ENCODE peak calls at places on chromosomes 5 and 9, in five cellular contexts. F is Peyer's patch, W is HCT116, B is stomach, U is pancreas. H is an unnamed sample.
A peak's percentile ranks its signal among the peaks of the same experiment; 100 is the strongest.

GRCh38 chr5:167993771-167994170 is 297.7 kb upstream of the WWC1 start:
- DNase-seq in U (no peak), B (no peak), F (no peak), W (no peak), H (no peak)

GRCh38 chr5:99088309-99088708 is 159.5 kb upstream of the CHD1 start:
- DNase-seq in U (no peak), W (no peak), F (no peak), B (no peak), H (no peak)

GRCh38 chr5:42337143-42337542 is 86.1 kb upstream of the GHR start:
- DNase-seq in W (no peak), F (no peak), B (no peak), U (no peak), H (peak; percentile 36)

GRCh38 chr5:149800563-149801103 is 70.5 kb downstream of the PPARGC1B start:
- DNase-seq in F (no peak), W (no peak), B (no peak), U (no peak), H (no peak)

GRCh38 chr5:126366199-126366560 is 57.0 kb upstream of the GRAMD2B start:
- DNase-seq in F (no peak), U (no peak), B (no peak), W (no peak), H (no peak)

GRCh38 chr9:129290606-129291005 is 112.5 kb upstream of the IER5L start:
- DNase-seq in F (peak; percentile 40), B (no peak), U (no peak), W (no peak), H (peak; percentile 74)

GRCh38 chr5:158133369-158133768 is 274.4 kb upstream of the CLINT1 start:
- DNase-seq in U (no peak), W (no peak), F (no peak), B (no peak), H (no peak)

GRCh38 chr9:87857948-87858335 is 24.7 kb upstream of the SPATA31E1 start:
- DNase-seq in F (no peak), B (no peak), W (no peak), U (no peak), H (no peak)

GRCh38 chr5:74953961-74954720 is 88.0 kb upstream of the FAM169A start:
- DNase-seq in U (no peak), B (no peak), W (no peak), F (peak; percentile 68), H (no peak)

GRCh38 chr5:31137676-31138075 is 55.8 kb upstream of the CDH6 start:
- DNase-seq in B (no peak), F (no peak), U (no peak), W (no peak), H (no peak)

GRCh38 chr9:106616026-106616425 is 246.9 kb upstream of the ZNF462 start:
- DNase-seq in U (no peak), W (no peak), B (no peak), F (no peak), H (no peak)

GRCh38 chr5:86626149-86626548 is 8.4 kb downstream of the COX7C start:
- DNase-seq in F (no peak), B (no peak), U (no peak), W (no peak), H (no peak)

GRCh38 chr9:124749811-124750210 is 21.3 kb downstream of the NR6A1 start:
- DNase-seq in B (no peak), F (no peak), U (no peak), W (no peak), H (no peak)

GRCh38 chr9:114884787-114885452 is 45.5 kb downstream of the TNFSF8 start:
- DNase-seq in B (peak; percentile 88), U (peak; percentile 34), F (peak; percentile 78), W (no peak), H (no peak)

GRCh38 chr5:77430726-77431125 is 61.4 kb downstream of the WDR41 start:
- DNase-seq in F (no peak), W (no peak), U (no peak), B (no peak), H (no peak)

GRCh38 chr9:88045686-88046085 is 71.4 kb upstream of the CDK20 start:
- DNase-seq in F (no peak), W (no peak), B (no peak), U (no peak), H (no peak)

GRCh38 chr9:78121488-78121887 is 89.9 kb upstream of the GNAQ start:
- DNase-seq in W (peak; percentile 35), F (peak; percentile 79), U (peak; percentile 64), B (peak; percentile 79), H (peak; percentile 79)

GRCh38 chr5:9467199-9468069 is 78.4 kb downstream of the SEMA5A start:
- DNase-seq in B (no peak), F (peak; percentile 54), U (no peak), W (no peak), H (peak; percentile 40)

GRCh38 chr5:121668635-121669034 is 183.0 kb upstream of the FTMT start:
- DNase-seq in W (peak; percentile 7), F (no peak), B (no peak), U (no peak), H (no peak)

GRCh38 chr9:976258-976804 is at the start of gene DMRT3:
- DNase-seq in B (no peak), U (no peak), W (no peak), F (no peak), H (no peak)

GRCh38 chr5:81097733-81098132 is 135.4 kb upstream of the CKMT2 start:
- DNase-seq in U (no peak), W (no peak), B (no peak), F (no peak), H (no peak)

GRCh38 chr5:68200288-68200687 is 15.3 kb upstream of the PIK3R1 start:
- DNase-seq in U (no peak), F (no peak), B (no peak), W (no peak), H (no peak)

GRCh38 chr5:19855929-19856328 is 132.1 kb downstream of the CDH18 start:
- DNase-seq in W (no peak), B (no peak), F (no peak), U (no peak), H (no peak)

GRCh38 chr5:129078247-129078646 is 16.3 kb upstream of the ISOC1 start:
- DNase-seq in W (no peak), U (no peak), B (no peak), F (no peak), H (no peak)

GRCh38 chr5:129079496-129079895 is 15.1 kb upstream of the ISOC1 start:
- DNase-seq in B (no peak), F (no peak), W (no peak), U (no peak), H (no peak)

GRCh38 chr5:129077433-129078075 is 17.0 kb upstream of the ISOC1 start:
- DNase-seq in F (no peak), U (no peak), W (no peak), B (no peak), H (no peak)

GRCh38 chr5:129078660-129079059 is 15.9 kb upstream of the ISOC1 start:
- DNase-seq in B (no peak), U (no peak), W (no peak), F (no peak), H (no peak)

DNA sequence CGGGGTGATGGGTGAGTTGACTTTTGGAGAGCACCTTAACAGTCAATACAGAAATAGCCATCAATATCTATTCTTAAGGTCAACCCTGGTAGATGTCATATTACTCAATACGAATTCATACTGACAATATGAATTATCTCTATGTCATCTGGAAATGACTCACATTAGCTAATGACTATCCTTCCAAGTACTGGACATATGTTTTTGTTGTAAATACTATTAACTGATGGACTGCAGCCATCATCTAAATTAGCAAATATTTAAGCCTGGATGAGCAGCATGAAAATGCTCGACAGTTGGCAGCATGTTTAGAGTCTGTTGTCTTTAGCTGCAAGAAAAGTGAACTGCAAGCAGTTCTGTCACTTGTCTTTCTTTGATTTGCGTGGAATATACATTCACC is 19.6 kb upstream of the ISOC1 start:
- DNase-seq in F (no peak), U (no peak), W (no peak), B (no peak), H (no peak)
- H3K4me1 ChIP-seq in F (no peaks in the 10 kb centered on the region), U (no peaks in the 10 kb centered on the region), W (no peaks in the 10 kb centered on the region), B (no peaks in the 10 kb centered on the region), H (no peaks in the 10 kb centered on the region)

GRCh38 chr9:34195143-34195542 is 16.3 kb downstream of the UBAP1 start:
- DNase-seq in W (no peak), F (no peak), B (no peak), U (no peak), H (no peak)
- H3K4me1 ChIP-seq in W (peaks cover 6% of the 10 kb centered on the region), F (no peaks in the 10 kb centered on the region), B (peaks cover 71% of the 10 kb centered on the region), U (peaks cover 11% of the 10 kb centered on the region), H (peaks cover 22% of the 10 kb centered on the region)

DNA sequence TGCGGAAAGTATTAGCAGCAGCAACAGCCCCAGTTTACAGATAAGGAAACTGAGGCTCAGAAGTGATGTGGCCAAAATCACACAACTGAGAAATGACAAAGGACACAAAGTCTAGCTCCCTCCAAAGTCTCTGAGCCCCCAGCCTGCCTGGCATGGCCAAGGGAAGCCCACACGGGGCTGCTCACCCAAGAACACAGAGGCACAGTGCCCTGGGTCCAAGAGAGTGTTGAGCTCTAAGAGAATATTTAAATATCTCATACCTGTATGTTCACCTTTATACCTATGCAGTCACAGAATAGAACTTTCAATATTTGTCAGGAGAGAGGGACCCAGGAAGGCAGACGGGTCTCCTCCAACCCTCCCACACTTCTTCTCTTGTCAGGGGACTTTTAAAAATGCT is 16.6 kb downstream of the VAV2 start:
- DNase-seq in W (no peak), U (no peak), F (no peak), B (no peak), H (no peak)
- H3K4me1 ChIP-seq in W (no peaks in the 10 kb centered on the region), U (peaks cover 60% of the 10 kb centered on the region), F (peaks cover 20% of the 10 kb centered on the region), B (peaks cover 80% of the 10 kb centered on the region), H (peaks cover 44% of the 10 kb centered on the region)

DNA sequence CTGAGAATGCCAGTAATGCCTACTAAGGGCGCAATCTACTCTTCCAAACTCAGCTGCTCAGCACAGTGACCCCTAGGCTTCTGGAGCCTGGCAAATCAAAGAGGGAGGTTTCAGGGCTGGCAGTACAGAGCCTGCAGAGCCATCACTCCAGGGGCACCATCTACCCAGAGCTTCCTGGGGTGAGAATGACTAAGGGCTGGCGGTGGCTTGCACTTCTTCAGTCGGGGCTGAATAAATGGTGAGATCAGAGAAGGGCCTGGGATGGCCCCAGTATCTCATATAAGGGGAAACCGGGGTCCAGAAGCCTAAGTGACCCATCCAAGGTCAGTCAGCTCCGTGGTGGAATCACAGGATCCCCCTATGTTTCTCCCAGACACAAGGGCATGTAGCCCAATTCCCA is 5.3 kb downstream of the SH3PXD2B start:
- DNase-seq in W (no peak), F (peak; percentile 37), U (no peak), B (no peak), H (no peak)
- H3K4me1 ChIP-seq in W (peaks cover 11% of the 10 kb centered on the region), F (no peaks in the 10 kb centered on the region), U (peaks cover 6% of the 10 kb centered on the region), B (peaks cover 90% of the 10 kb centered on the region), H (peaks cover 51% of the 10 kb centered on the region)

GRCh38 chr5:154771383-154771901 is 16.3 kb downstream of the LARP1 start:
- DNase-seq in U (no peak), W (no peak), B (no peak), F (no peak), H (no peak)
- H3K4me1 ChIP-seq in U (peaks cover 46% of the 10 kb centered on the region), W (peaks cover 9% of the 10 kb centered on the region), B (peaks cover 98% of the 10 kb centered on the region), F (no peaks in the 10 kb centered on the region), H (peaks cover 59% of the 10 kb centered on the region)

H was measured in upper lobe of right lung.